ENCODE peak calls at places on chromosome 20, in eight cellular contexts. T is hepatocyte, Y is GM23338, X is neural progenitor cell, C is PC-3, B is SK-N-SH, L is HCT116, U is MM.1S. F is an unnamed sample.

GRCh38 chr20:62183426-62184142 is 756 bp downstream of the MTG2 start:
- DNase-seq in T (no peak), Y (peak), X (peak), C (no peak), B (peak), L (no peak), U (no peak), F (no peak)

GRCh38 chr20:33180169-33180568 is 12.2 kb downstream of the BPIFA2 start:
- DNase-seq in T (no peak), Y (no peak), X (no peak), C (no peak), B (no peak), L (no peak), U (no peak), F (no peak)

GRCh38 chr20:5786930-5787826 is 37.0 kb downstream of the SHLD1 start:
- DNase-seq in T (no peak), Y (peak), X (no peak), C (peak), B (no peak), L (no peak), U (no peak), F (no peak)

GRCh38 chr20:39633689-39634088 is 671.5 kb downstream of the DHX35 start:
- DNase-seq in T (no peak), Y (no peak), X (no peak), C (no peak), B (no peak), L (no peak), U (no peak), F (no peak)

GRCh38 chr20:38446441-38447209 is 11.5 kb upstream of the SNHG17 start:
- DNase-seq in T (peak), Y (peak), X (peak), C (peak), B (peak), L (peak), U (peak), F (peak)

GRCh38 chr20:17664025-17664638 is 17.9 kb downstream of the RRBP1 start:
- DNase-seq in T (no peak), Y (no peak), X (no peak), C (no peak), B (no peak), L (no peak), U (no peak), F (no peak)

GRCh38 chr20:31707994-31708744 is 14.5 kb downstream of the BCL2L1 start:
- DNase-seq in T (peak), Y (peak), X (no peak), C (peak), B (no peak), L (no peak), U (peak), F (peak)

GRCh38 chr20:4101910-4102309 is 86.6 kb upstream of the RNF24 start:
- DNase-seq in T (no peak), Y (no peak), X (no peak), C (no peak), B (no peak), L (no peak), U (no peak), F (no peak)

GRCh38 chr20:61595216-61595615 is 343.2 kb downstream of the CDH4 start:
- DNase-seq in T (no peak), Y (no peak), X (no peak), C (no peak), B (no peak), L (no peak), U (no peak), F (no peak)

GRCh38 chr20:59175861-59176260 is 12.2 kb downstream of the ZNF831 start:
- DNase-seq in T (no peak), Y (no peak), X (no peak), C (no peak), B (no peak), L (no peak), U (no peak), F (no peak)

GRCh38 chr20:36284751-36285150 is 21.4 kb upstream of the DLGAP4 start:
- DNase-seq in T (no peak), Y (no peak), X (no peak), C (no peak), B (no peak), L (no peak), U (no peak), F (no peak)

GRCh38 chr20:25315418-25316210 is 67.7 kb downstream of the PYGB start:
- DNase-seq in T (no peak), Y (no peak), X (no peak), C (peak), B (no peak), L (no peak), U (no peak), F (no peak)

GRCh38 chr20:33159713-33160112 is 8.2 kb upstream of the BPIFA2 start:
- DNase-seq in T (no peak), Y (no peak), X (no peak), C (no peak), B (no peak), L (no peak), U (no peak), F (no peak)

GRCh38 chr20:52219441-52219840 is 27.9 kb upstream of the ZFP64 start:
- DNase-seq in T (no peak), Y (peak), X (no peak), C (peak), B (no peak), L (no peak), U (peak), F (peak)

GRCh38 chr20:49676581-49677291 is 36.9 kb downstream of the B4GALT5 start:
- DNase-seq in T (no peak), Y (no peak), X (no peak), C (peak), B (no peak), L (no peak), U (peak), F (no peak)

GRCh38 chr20:5735845-5736530 is 14.2 kb upstream of the SHLD1 start:
- DNase-seq in T (no peak), Y (no peak), X (peak), C (no peak), B (no peak), L (no peak), U (no peak), F (no peak)

GRCh38 chr20:63072231-63072791 is 65.5 kb upstream of the BHLHE23 start:
- DNase-seq in T (no peak), Y (peak), X (no peak), C (no peak), B (no peak), L (no peak), U (no peak), F (no peak)

GRCh38 chr20:22821081-22821480 is 214.0 kb upstream of the SSTR4 start:
- DNase-seq in T (no peak), Y (no peak), X (no peak), C (peak), B (no peak), L (no peak), U (no peak), F (no peak)

GRCh38 chr20:36060676-36061075 is 92.3 kb downstream of the CNBD2 start:
- DNase-seq in T (no peak), Y (no peak), X (no peak), C (no peak), B (no peak), L (no peak), U (no peak), F (no peak)

GRCh38 chr20:62632575-62632974 is 9.7 kb upstream of the SLCO4A1 start:
- DNase-seq in T (no peak), Y (no peak), X (no peak), C (no peak), B (no peak), L (no peak), U (no peak), F (no peak)

GRCh38 chr20:60249436-60249835 is 291.2 kb downstream of the CDH26 start:
- DNase-seq in T (no peak), Y (no peak), X (no peak), C (peak), B (no peak), L (no peak), U (no peak), F (no peak)

GRCh38 chr20:22974354-22974753 is 60.8 kb upstream of the SSTR4 start:
- DNase-seq in T (peak), Y (peak), X (peak), C (peak), B (no peak), L (peak), U (no peak), F (peak)

GRCh38 chr20:41571006-41571405 is 47.2 kb downstream of the CHD6 start:
- DNase-seq in T (no peak), Y (no peak), X (no peak), C (no peak), B (no peak), L (no peak), U (no peak), F (no peak)

GRCh38 chr20:43994486-43995100 is 79.9 kb downstream of the TOX2 start:
- DNase-seq in T (no peak), Y (no peak), X (no peak), C (peak), B (peak), L (no peak), U (no peak), F (no peak)

GRCh38 chr20:53850318-53850717 is 220.1 kb downstream of the BCAS1 start:
- DNase-seq in T (no peak), Y (no peak), X (no peak), C (no peak), B (no peak), L (no peak), U (no peak), F (no peak)

GRCh38 chr20:19992996-19993908 is 23.9 kb upstream of the NAA20 start:
- DNase-seq in T (peak), Y (peak), X (no peak), C (peak), B (peak), L (peak), U (no peak), F (no peak)

GRCh38 chr20:11496382-11496781 is 421.3 kb upstream of the BTBD3 start:
- DNase-seq in T (no peak), Y (no peak), X (peak), C (peak), B (no peak), L (no peak), U (no peak), F (no peak)

GRCh38 chr20:59858425-59858824 is 75.0 kb downstream of the SYCP2 start:
- DNase-seq in T (no peak), Y (no peak), X (no peak), C (no peak), B (no peak), L (no peak), U (no peak), F (no peak)

GRCh38 chr20:4896119-4896700 is 105.1 kb downstream of the SLC23A2 start:
- DNase-seq in T (no peak), Y (peak), X (peak), C (no peak), B (no peak), L (no peak), U (no peak), F (no peak)

GRCh38 chr20:50172347-50173013 is 18.1 kb upstream of the CEBPB start:
- DNase-seq in T (peak), Y (peak), X (peak), C (no peak), B (no peak), L (no peak), U (no peak), F (no peak)

GRCh38 chr20:51634877-51635276 is 92.4 kb upstream of the NFATC2 start:
- DNase-seq in T (no peak), Y (no peak), X (no peak), C (no peak), B (no peak), L (no peak), U (no peak), F (no peak)

GRCh38 chr20:47544852-47545251 is 43.2 kb downstream of the NCOA3 start:
- DNase-seq in T (no peak), Y (no peak), X (no peak), C (no peak), B (no peak), L (no peak), U (no peak), F (no peak)

GRCh38 chr20:47544240-47544639 is 42.6 kb downstream of the NCOA3 start:
- DNase-seq in T (no peak), Y (no peak), X (no peak), C (peak), B (no peak), L (no peak), U (no peak), F (no peak)

GRCh38 chr20:47547034-47547387 is 45.3 kb downstream of the NCOA3 start:
- DNase-seq in T (no peak), Y (no peak), X (no peak), C (no peak), B (no peak), L (no peak), U (no peak), F (no peak)

GRCh38 chr20:47546184-47547033 is 44.7 kb downstream of the NCOA3 start:
- DNase-seq in T (no peak), Y (peak), X (no peak), C (peak), B (no peak), L (no peak), U (no peak), F (no peak)

DNA sequence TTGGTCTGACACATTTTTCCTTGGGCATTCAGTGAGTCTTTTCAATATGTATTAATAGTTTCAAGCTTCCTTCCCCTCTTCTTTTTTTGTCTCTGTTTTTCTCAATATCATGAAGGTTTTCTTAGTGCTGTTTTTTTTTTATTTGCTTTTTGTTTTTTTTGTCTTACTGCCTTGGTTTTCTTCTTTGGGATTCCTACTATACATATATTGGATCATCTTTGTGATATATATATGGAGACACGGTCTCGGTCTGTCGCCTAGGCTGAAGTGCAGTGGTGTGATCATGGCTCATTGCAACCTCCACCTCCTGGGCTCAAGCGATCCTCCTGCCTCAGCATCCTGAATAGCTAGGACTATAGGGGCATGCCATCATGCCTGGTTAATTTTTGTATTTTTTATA is 43.8 kb downstream of the NCOA3 start:
- DNase-seq in T (no peak), Y (no peak), X (no peak), C (no peak), B (no peak), L (no peak), U (no peak), F (no peak)
- H2AFZ ChIP-seq in T (no peak), Y (no peak), X (no peak), C (no peak), B (no peak), L (no peak), U (no peak), F (no peak)

GRCh38 chr20:13749811-13750210 is 34.9 kb downstream of the ESF1 start:
- DNase-seq in T (no peak), Y (no peak), X (no peak), C (no peak), B (no peak), L (no peak), U (no peak), F (no peak)
- TF ChIP-seq CTCF in T (no peak), Y (no peak), X (no peak), C (no peak), B (no peak), L (no peak), U (no peak), F (no peak)

GRCh38 chr20:9576695-9577094 is 62.3 kb downstream of the LAMP5 start:
- DNase-seq in T (no peak), Y (peak), X (peak), C (no peak), B (no peak), L (no peak), U (no peak), F (no peak)
- TF ChIP-seq EZH2phosphoT487 in T (no peak), Y (no peak), X (no peak), C (no peak), B (no peak), L (no peak), U (no peak), F (no peak)

GRCh38 chr20:46099491-46100287 is 9.9 kb upstream of the NCOA5 start:
- DNase-seq in T (no peak), Y (peak), X (peak), C (no peak), B (no peak), L (no peak), U (peak), F (peak)
- H2AFZ ChIP-seq in T (no peak), Y (peak), X (peak), C (no peak), B (no peak), L (no peak), U (no peak), F (no peak)

GRCh38 chr20:2880650-2881049 is 7.4 kb downstream of the PTPRA start:
- DNase-seq in T (no peak), Y (no peak), X (no peak), C (no peak), B (no peak), L (no peak), U (no peak), F (no peak)
- TF ChIP-seq CTCF in T (no peak), Y (no peak), X (no peak), C (no peak), B (no peak), L (no peak), U (no peak), F (no peak)